ENCODE peak calls at places on chromosome 17, in five cellular contexts. Z is neuronal stem cell, L is IMR-90, Y is H9, J is H1. S is an unnamed sample.

GRCh38 chr17:50605434-50605833 is 29.2 kb upstream of the ABCC3 start:
- DNase-seq in Y (no peak), J (no peak), L (no peak), Z (no peak), S (no peak)

GRCh38 chr17:50520483-50520882 is 12.1 kb upstream of the EPN3 start:
- DNase-seq in J (no peak), L (no peak), Y (no peak), Z (no peak), S (no peak)

GRCh38 chr17:77488531-77489238 is 347.9 kb downstream of the SEC14L1 start:
- DNase-seq in J (no peak), Z (no peak), Y (no peak), L (peak), S (no peak)

GRCh38 chr17:41863074-41863843 is 2.0 kb downstream of the KLHL11 start:
- DNase-seq in Z (no peak), Y (no peak), L (no peak), J (no peak), S (no peak)

GRCh38 chr17:65278050-65278819 is 141.1 kb downstream of the RGS9 start:
- DNase-seq in J (peak), Y (peak), L (peak), Z (peak), S (peak)

GRCh38 chr17:74192950-74193781 is 10.3 kb upstream of the RPL38 start:
- DNase-seq in Z (no peak), L (no peak), Y (no peak), J (no peak), S (peak)

GRCh38 chr17:55421179-55421934 is at the start of gene MMD:
- DNase-seq in L (no peak), Y (no peak), J (peak), Z (peak), S (no peak)

GRCh38 chr17:82058855-82059249 is 6.8 kb downstream of the DUS1L start:
- DNase-seq in L (no peak), Y (no peak), Z (no peak), J (no peak), S (no peak)

GRCh38 chr17:76266244-76266938 is 1.2 kb downstream of the UBALD2 start:
- DNase-seq in L (peak), Y (no peak), J (no peak), Z (no peak), S (peak)

GRCh38 chr17:38511126-38512108 is 83.2 kb downstream of the ARHGAP23 start:
- DNase-seq in J (no peak), Z (no peak), Y (no peak), L (peak), S (peak)

GRCh38 chr17:72142614-72143013 is 21.8 kb downstream of the SOX9 start:
- DNase-seq in L (no peak), J (no peak), Y (peak), Z (no peak), S (no peak)

GRCh38 chr17:61007980-61008379 is 330.3 kb downstream of the BCAS3 start:
- DNase-seq in Z (no peak), Y (peak), J (no peak), L (no peak), S (peak)

GRCh38 chr17:61011269-61011668 is 333.6 kb downstream of the BCAS3 start:
- DNase-seq in Y (no peak), J (no peak), L (no peak), Z (no peak), S (no peak)

GRCh38 chr17:61005358-61005757 is 327.7 kb downstream of the BCAS3 start:
- DNase-seq in Z (no peak), L (no peak), J (no peak), Y (no peak), S (no peak)

DNA sequence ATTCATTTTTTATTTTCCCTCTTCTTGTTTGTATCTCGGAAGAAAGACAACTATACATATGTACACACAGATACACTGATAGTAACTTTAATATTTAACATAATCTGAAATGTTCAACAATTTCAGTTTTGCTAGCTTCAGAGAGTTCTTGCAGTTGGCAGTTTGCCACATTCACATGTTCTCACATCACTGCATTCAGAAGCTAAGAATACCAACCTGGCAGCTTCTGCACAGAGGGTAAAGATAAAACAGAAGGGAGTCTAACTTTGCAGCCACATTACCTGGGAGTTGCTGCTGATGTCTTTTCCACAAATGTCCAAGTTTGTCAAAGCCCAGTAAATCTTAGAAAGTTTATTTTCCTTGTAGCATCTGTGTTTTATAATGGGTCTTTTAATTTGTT is 332.0 kb downstream of the BCAS3 start:
- DNase-seq in Z (no peak), J (no peak), Y (no peak), L (peak), S (peak)
- H3K14ac ChIP-seq in Z (no peak), J (no peak), Y (no peak), L (no peak), S (no peak)

DNA sequence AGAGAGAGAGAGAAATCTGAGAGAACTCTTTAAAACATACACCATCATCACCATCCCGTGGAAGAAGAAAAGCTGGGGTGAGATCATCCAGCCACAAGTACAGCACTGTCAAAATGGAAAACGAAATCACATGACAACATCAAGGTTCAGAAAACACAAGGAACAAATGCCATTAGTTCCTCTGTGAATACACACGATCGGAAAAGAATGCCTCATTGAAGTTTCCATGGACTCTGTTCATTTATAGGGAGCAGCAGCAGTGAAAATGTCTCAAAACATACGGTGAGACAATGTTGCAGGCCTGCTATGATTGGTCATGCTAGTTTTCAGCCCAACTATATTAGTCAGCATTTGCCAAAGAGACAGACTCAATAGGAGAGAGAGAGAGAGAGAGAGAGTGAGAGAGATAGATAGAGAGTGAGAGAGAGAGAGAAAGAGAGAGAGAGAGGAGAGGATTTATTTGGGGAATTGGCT is 4.4 kb downstream of the CFAP97D1 start:
- DNase-seq in L (peak), J (no peak), Y (no peak), Z (no peak), S (peak)
- H2BK15ac ChIP-seq in L (no peak), J (no peak), Y (no peak), Z (no peak), S (no peak)

GRCh38 chr17:46266656-46267544 is 28.0 kb upstream of the LRRC37A start:
- DNase-seq in L (peak), Y (peak), J (peak), Z (peak), S (peak)
- H3K23ac ChIP-seq in L (peak), Y (no peak), J (no peak), Z (peak), S (no peak)

DNA sequence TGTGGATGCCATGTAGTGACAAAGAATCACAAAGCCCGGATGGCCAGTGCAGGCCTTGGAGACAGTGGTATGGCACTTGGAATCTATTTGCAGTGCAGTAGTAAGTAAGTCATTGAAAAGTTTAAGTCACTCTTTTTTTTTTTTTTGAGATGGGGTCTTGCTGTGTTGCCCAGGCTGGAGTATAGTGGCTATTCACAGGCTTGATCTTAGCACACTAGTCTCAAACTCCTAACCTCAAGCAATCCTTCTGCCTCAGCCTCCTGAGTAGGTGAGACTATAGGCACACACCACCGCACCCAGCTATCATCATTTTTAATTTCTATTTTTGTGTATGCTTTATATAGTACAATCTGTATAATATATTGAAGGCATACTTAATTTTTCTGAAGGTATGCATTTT is 4.3 kb upstream of the PLSCR3 start:
- DNase-seq in J (no peak), L (no peak), Y (no peak), Z (no peak), S (no peak)
- H3K14ac ChIP-seq in J (no peak), L (no peak), Y (no peak), Z (no peak), S (no peak)

GRCh38 chr17:12619444-12620199 is 46.1 kb upstream of the MYOCD start:
- DNase-seq in L (peak), Z (no peak), J (no peak), Y (no peak), S (peak)
- H2BK15ac ChIP-seq in L (peak), Z (no peak), J (no peak), Y (no peak), S (no peak)

S was measured in mesenchymal stem cell.